ENCODE peak calls at places on chromosome 15, in five cellular contexts. V, J, B, U and K are unnamed samples.

GRCh38 chr15:92668086-92668485 is 12.5 kb upstream of the FAM174B start:
- DNase-seq in V (no peak), J (no peak), B (peak; percentile 54), U (no peak), K (no peak)

GRCh38 chr15:74901612-74902063 is 5.0 kb downstream of the FAM219B start:
- DNase-seq in V (peak; percentile 55), J (peak; percentile 64), B (no peak), U (peak; percentile 74), K (peak; percentile 63)

GRCh38 chr15:42160110-42160509 is 3.7 kb upstream of the PLA2G4F start:
- DNase-seq in V (no peak), J (no peak), B (no peak), U (no peak), K (no peak)

GRCh38 chr15:83248944-83249343 is 35.5 kb downstream of the BNC1 start:
- DNase-seq in V (no peak), J (no peak), B (no peak), U (no peak), K (no peak)

GRCh38 chr15:22786868-22787698 is 639 bp downstream of the NIPA1 start:
- DNase-seq in V (peak; percentile 10), J (no peak), B (no peak), U (peak; percentile 57), K (peak; percentile 27)

GRCh38 chr15:61426466-61426865 is 197.4 kb upstream of the RORA start:
- DNase-seq in V (no peak), J (no peak), B (no peak), U (no peak), K (no peak)

GRCh38 chr15:101172421-101173097 is 79.3 kb downstream of the CHSY1 start:
- DNase-seq in V (no peak), J (no peak), B (no peak), U (no peak), K (no peak)

GRCh38 chr15:77251662-77252061 is 168.2 kb downstream of the PEAK1 start:
- DNase-seq in V (peak; percentile 57), J (no peak), B (no peak), U (no peak), K (peak; percentile 16)

GRCh38 chr15:38554354-38554753 is 10.3 kb downstream of the RASGRP1 start:
- DNase-seq in V (no peak), J (no peak), B (no peak), U (no peak), K (no peak)

GRCh38 chr15:34360298-34360697 is 6.7 kb downstream of the LPCAT4 start:
- DNase-seq in V (no peak), J (no peak), B (no peak), U (peak; percentile 65), K (no peak)

GRCh38 chr15:78347586-78348543 is 7.7 kb downstream of the CRABP1 start:
- DNase-seq in V (no peak), J (no peak), B (no peak), U (peak; percentile 24), K (no peak)

GRCh38 chr15:55587321-55588069 is 650 bp downstream of the PYGO1 start:
- DNase-seq in V (peak; percentile 49), J (no peak), B (no peak), U (peak; percentile 63), K (peak; percentile 68)

GRCh38 chr15:71131601-71132357 is 16.5 kb downstream of the THSD4 start:
- DNase-seq in V (no peak), J (no peak), B (no peak), U (no peak), K (no peak)

GRCh38 chr15:81235276-81235675 is 38.6 kb downstream of the IL16 start:
- DNase-seq in V (no peak), J (no peak), B (no peak), U (no peak), K (peak; percentile 4)

GRCh38 chr15:43912208-43912607 is 85.4 kb downstream of the WDR76 start:
- DNase-seq in V (no peak), J (no peak), B (no peak), U (no peak), K (no peak)

GRCh38 chr15:36479200-36479896 is 100.1 kb upstream of the CDIN1 start:
- DNase-seq in V (peak; percentile 59), J (no peak), B (no peak), U (no peak), K (no peak)

GRCh38 chr15:39279331-39279730 is 301.5 kb upstream of the THBS1 start:
- DNase-seq in V (no peak), J (no peak), B (no peak), U (no peak), K (no peak)

GRCh38 chr15:101139986-101140696 is 111.7 kb downstream of the CHSY1 start:
- DNase-seq in V (no peak), J (no peak), B (no peak), U (no peak), K (no peak)

GRCh38 chr15:91336691-91337090 is 236.6 kb downstream of the SV2B start:
- DNase-seq in V (no peak), J (no peak), B (no peak), U (no peak), K (no peak)
- H3K4me3 ChIP-seq in V (no peak overlapping the region), J (no peak overlapping the region), B (no peak overlapping the region), U (no peak overlapping the region), K (no peak overlapping the region)

GRCh38 chr15:56732135-56732880 is 1.0 kb downstream of the ZNF280D start:
- DNase-seq in V (peak; percentile 59), J (no peak), B (no peak), U (no peak), K (peak; percentile 80)

GRCh38 chr15:56732881-56733130 is 503 bp downstream of the ZNF280D start:
- DNase-seq in V (no peak), J (no peak), B (no peak), U (no peak), K (peak; percentile 80)

GRCh38 chr15:56733131-56734012 is at the start of gene ZNF280D:
- DNase-seq in V (peak; percentile 87), J (peak; percentile 77), B (no peak), U (no peak), K (peak; percentile 93)

GRCh38 chr15:56734013-56734625 is 810 bp upstream of the ZNF280D start:
- DNase-seq in V (no peak), J (no peak), B (no peak), U (no peak), K (no peak)

GRCh38 chr15:56731571-56731970 is 1.7 kb downstream of the ZNF280D start:
- DNase-seq in V (no peak), J (no peak), B (no peak), U (no peak), K (no peak)
- H3K4me3 ChIP-seq in V (peak overlapping the region; percentile 67), J (no peak overlapping the region), B (peak overlapping the region; percentile 61), U (no peak overlapping the region), K (no peak overlapping the region)

GRCh38 chr15:98753726-98754125 is 105.4 kb downstream of the IGF1R start:
- DNase-seq in V (no peak), J (no peak), B (no peak), U (no peak), K (peak; percentile 24)
- H3K4me3 ChIP-seq in V (peak overlapping the region; percentile 41), J (no peak overlapping the region), B (peak overlapping the region; percentile 22), U (no peak overlapping the region), K (peak overlapping the region; percentile 27)

DNA sequence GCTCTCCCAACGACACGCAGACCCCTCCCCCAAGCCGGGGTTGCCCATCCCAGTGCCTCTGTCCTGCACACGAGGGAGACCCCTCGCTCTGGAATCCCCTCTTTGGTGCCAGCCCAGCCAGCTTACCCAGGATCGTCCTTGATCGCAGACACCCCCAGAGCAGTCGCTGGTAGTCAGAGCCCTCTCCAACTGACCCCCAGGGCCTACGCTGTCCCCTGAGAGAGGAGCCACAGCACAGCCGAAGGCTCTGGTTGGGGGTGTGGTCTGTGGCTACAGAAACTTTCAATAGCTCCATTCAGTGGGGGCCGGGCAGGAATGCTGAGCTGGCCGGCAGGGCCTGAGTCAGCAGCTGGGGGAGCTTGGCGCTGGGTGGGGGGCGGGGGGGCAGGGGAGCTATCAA is at the start of gene LCTL:
- DNase-seq in V (peak; percentile 46), J (no peak), B (no peak), U (no peak), K (peak; percentile 75)
- H3K4me3 ChIP-seq in V (no peak within 1 kb of the TSS), J (no peak within 1 kb of the TSS), B (no peak within 1 kb of the TSS), U (no peak within 1 kb of the TSS), K (peak within 1 kb of the TSS; percentile 24)

GRCh38 chr15:65029736-65030208 is 333 bp upstream of the MTFMT start:
- DNase-seq in V (no peak), J (no peak), B (no peak), U (no peak), K (no peak)

GRCh38 chr15:65032823-65033537 is 3.5 kb upstream of the MTFMT start:
- DNase-seq in V (peak; percentile 68), J (no peak), B (no peak), U (peak; percentile 88), K (peak; percentile 53)

GRCh38 chr15:65034719-65035118 is 5.3 kb upstream of the MTFMT start:
- DNase-seq in V (no peak), J (no peak), B (no peak), U (no peak), K (no peak)

GRCh38 chr15:65037279-65037678 is 7.8 kb upstream of the MTFMT start:
- DNase-seq in V (no peak), J (no peak), B (no peak), U (no peak), K (no peak)

DNA sequence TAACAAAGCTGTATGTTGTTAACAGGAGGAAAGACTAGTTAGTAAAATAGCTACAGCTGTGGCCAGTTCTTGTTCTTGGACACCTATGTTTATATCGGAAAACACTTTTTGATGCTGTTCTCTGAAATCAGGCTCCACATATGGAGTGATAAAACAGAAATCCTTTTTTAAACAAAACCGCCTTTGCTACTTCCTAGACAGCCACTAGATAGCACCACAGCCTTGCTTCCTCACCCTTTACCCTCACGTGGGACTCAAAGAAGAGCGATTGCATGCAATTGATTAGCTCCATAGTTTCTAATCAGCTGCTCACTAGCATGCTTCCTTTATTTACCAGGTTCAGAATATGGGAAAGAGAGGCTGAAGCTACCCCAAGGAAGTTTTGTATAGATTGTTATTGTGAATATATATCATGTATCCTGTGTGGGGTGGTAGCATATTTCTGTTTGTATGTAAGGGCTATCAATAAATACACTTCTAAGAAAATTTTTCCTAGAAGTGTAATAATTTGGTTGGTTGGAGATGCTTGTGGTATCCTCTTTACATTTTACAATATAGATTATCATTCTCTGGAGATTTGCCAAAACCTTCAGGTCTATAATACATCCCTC is 4.3 kb upstream of the MTFMT start:
- DNase-seq in V (peak; percentile 68), J (peak; percentile 19), B (no peak), U (peak; percentile 75), K (peak; percentile 49)
- H3K4me3 ChIP-seq in V (no peak overlapping the region), J (no peak overlapping the region), B (no peak overlapping the region), U (no peak overlapping the region), K (no peak overlapping the region)

GRCh38 chr15:89553632-89554031 is 21.6 kb upstream of the TICRR start:
- DNase-seq in V (no peak), J (no peak), B (peak; percentile 40), U (no peak), K (no peak)
- H3K4me3 ChIP-seq in V (no peak overlapping the region), J (no peak overlapping the region), B (no peak overlapping the region), U (no peak overlapping the region), K (no peak overlapping the region)

DNA sequence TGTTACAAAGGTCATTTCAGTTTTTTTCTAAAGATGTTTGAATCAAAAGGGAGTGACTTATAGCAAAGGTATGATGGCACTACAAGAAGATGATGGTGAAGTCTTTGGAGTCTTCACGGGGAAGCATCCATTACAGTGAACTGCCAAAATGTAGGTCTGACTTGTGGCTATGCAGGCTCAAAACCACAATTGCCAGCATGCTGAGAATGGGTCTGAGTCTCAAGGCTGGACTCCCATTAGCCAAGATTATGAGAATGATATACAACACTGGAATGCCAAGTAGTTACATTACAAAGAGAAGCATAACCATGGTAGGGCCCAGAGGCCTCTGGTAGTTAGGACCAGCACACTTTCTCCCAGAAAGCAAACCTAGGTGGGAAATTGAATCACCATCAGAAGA is 194.2 kb downstream of the MTHFS start:
- DNase-seq in V (no peak), J (no peak), B (no peak), U (no peak), K (peak; percentile 17)
- H3K4me3 ChIP-seq in V (no peak overlapping the region), J (no peak overlapping the region), B (no peak overlapping the region), U (no peak overlapping the region), K (no peak overlapping the region)